ENCODE peak calls at places on chromosomes 1 and 21, in seven cellular contexts. M is CD8-positive, alpha-beta memory T cell; K is COLO829; D is mesendoderm; G is HCEC 1CT; Y is lung microvascular endothelial cell; U is HS-5. O is an unnamed sample.

GRCh38 chr1:147890177-147890790 is 12.3 kb upstream of the GJA8 start:
- DNase-seq in M (peak; percentile 16), K (peak; percentile 86), D (peak; percentile 89), G (peak; percentile 29), Y (peak; percentile 76), U (no peak), O (peak; percentile 47)

GRCh38 chr1:5754817-5755551 is 237.2 kb downstream of the NPHP4 start:
- DNase-seq in M (no peak), K (no peak), D (no peak), G (no peak), Y (no peak), U (no peak), O (no peak)

GRCh38 chr1:11979453-11979817 is 809 bp upstream of the MFN2 start:
- DNase-seq in M (no peak), K (no peak), D (no peak), G (no peak), Y (no peak), U (no peak), O (no peak)

GRCh38 chr1:221753828-221754188 is 11.9 kb upstream of the DUSP10 start:
- DNase-seq in M (no peak), K (no peak), D (no peak), G (no peak), Y (no peak), U (no peak), O (no peak)

GRCh38 chr1:186304982-186305949 is 69.8 kb downstream of the TPR start:
- DNase-seq in M (no peak), K (peak; percentile 76), D (peak; percentile 51), G (peak; percentile 43), Y (peak; percentile 47), U (no peak), O (no peak)

GRCh38 chr1:67947114-67947513 is 103.3 kb downstream of the DIRAS3 start:
- DNase-seq in M (no peak), K (no peak), D (no peak), G (no peak), Y (no peak), U (no peak), O (no peak)

GRCh38 chr21:26461500-26461899 is 111.6 kb downstream of the CYYR1 start:
- DNase-seq in M (no peak), K (no peak), D (no peak), G (no peak), Y (peak; percentile 2), U (no peak), O (no peak)

GRCh38 chr1:112557385-112557784 is 48.6 kb downstream of the WNT2B start:
- DNase-seq in M (no peak), K (no peak), D (no peak), G (peak; percentile 71), Y (peak; percentile 26), U (no peak), O (no peak)

GRCh38 chr1:154998818-154999650 is 3.6 kb upstream of the ZBTB7B start:
- DNase-seq in M (no peak), K (peak; percentile 86), D (peak; percentile 95), G (peak; percentile 76), Y (peak; percentile 66), U (no peak), O (peak; percentile 65)

GRCh38 chr1:156347337-156347736 is 9.0 kb downstream of the TSACC start:
- DNase-seq in M (no peak), K (no peak), D (no peak), G (peak; percentile 58), Y (no peak), U (peak; percentile 24), O (no peak)

O was measured in CD4-positive, alpha-beta memory T cell.